ENCODE peak calls at places on chromosomes 11 and 22, in seven cellular contexts. A, P, M, S, Q, I and N are unnamed samples.

GRCh38 chr11:86741489-86742435 is 58.6 kb upstream of the PRSS23 start:
- DNase-seq in A (peak), P (no peak), M (no peak), S (peak), Q (no peak), I (peak), N (no peak)

GRCh38 chr11:19739872-19740271 is 27.2 kb downstream of the NAV2 start:
- DNase-seq in A (peak), P (no peak), M (no peak), S (no peak), Q (no peak), I (peak), N (no peak)

GRCh38 chr11:72641522-72641899 is 32.7 kb downstream of the PDE2A start:
- DNase-seq in A (no peak), P (no peak), M (no peak), S (no peak), Q (no peak), I (no peak), N (no peak)

GRCh38 chr11:69158301-69159152 is 2.8 kb downstream of the SMIM38 start:
- DNase-seq in A (no peak), P (no peak), M (no peak), S (no peak), Q (no peak), I (no peak), N (no peak)

GRCh38 chr11:18067372-18067771 is 21.3 kb upstream of the TPH1 start:
- DNase-seq in A (no peak), P (no peak), M (no peak), S (no peak), Q (no peak), I (no peak), N (no peak)

GRCh38 chr11:34970480-34970879 is 54.1 kb downstream of the PDHX start:
- DNase-seq in A (peak), P (no peak), M (no peak), S (no peak), Q (no peak), I (no peak), N (no peak)

GRCh38 chr11:100329352-100329751 is 357.7 kb upstream of the ARHGAP42 start:
- DNase-seq in A (no peak), P (no peak), M (no peak), S (peak), Q (no peak), I (no peak), N (no peak)

GRCh38 chr11:5252280-5253265 is 2.0 kb downstream of the HBG2 start:
- DNase-seq in A (no peak), P (no peak), M (no peak), S (no peak), Q (no peak), I (no peak), N (no peak)

GRCh38 chr11:105582497-105582896 is 27.4 kb upstream of the GRIA4 start:
- DNase-seq in A (peak), P (no peak), M (no peak), S (peak), Q (no peak), I (peak), N (no peak)

GRCh38 chr11:111438168-111438567 is 59.1 kb upstream of the POU2AF1 start:
- DNase-seq in A (no peak), P (no peak), M (no peak), S (no peak), Q (no peak), I (no peak), N (no peak)

GRCh38 chr11:76362716-76363115 is 18.2 kb downstream of the THAP12 start:
- DNase-seq in A (no peak), P (no peak), M (no peak), S (no peak), Q (no peak), I (no peak), N (no peak)

GRCh38 chr11:71490731-71491390 is 36.2 kb upstream of the KRTAP5-7 start:
- DNase-seq in A (no peak), P (no peak), M (no peak), S (no peak), Q (no peak), I (no peak), N (no peak)

GRCh38 chr11:10072841-10073240 is 221.2 kb downstream of the SBF2 start:
- DNase-seq in A (no peak), P (no peak), M (no peak), S (peak), Q (no peak), I (peak), N (no peak)

GRCh38 chr11:132658004-132658403 is 874.3 kb downstream of the OPCML start:
- DNase-seq in A (no peak), P (no peak), M (no peak), S (no peak), Q (no peak), I (no peak), N (no peak)

GRCh38 chr11:85718126-85718943 is 32.3 kb upstream of the CCDC89 start:
- DNase-seq in A (peak), P (no peak), M (no peak), S (no peak), Q (no peak), I (no peak), N (no peak)

GRCh38 chr11:71502871-71503435 is 24.1 kb upstream of the KRTAP5-7 start:
- DNase-seq in A (no peak), P (no peak), M (no peak), S (no peak), Q (no peak), I (no peak), N (no peak)

GRCh38 chr22:37768273-37768672 is 39.5 kb upstream of the GCAT start:
- DNase-seq in A (no peak), P (no peak), M (no peak), S (no peak), Q (no peak), I (no peak), N (no peak)
- TF ChIP-seq CTCF in A (peak), P (peak), M (no peak), S (peak), Q (no peak), I (peak), N (no peak)

DNA sequence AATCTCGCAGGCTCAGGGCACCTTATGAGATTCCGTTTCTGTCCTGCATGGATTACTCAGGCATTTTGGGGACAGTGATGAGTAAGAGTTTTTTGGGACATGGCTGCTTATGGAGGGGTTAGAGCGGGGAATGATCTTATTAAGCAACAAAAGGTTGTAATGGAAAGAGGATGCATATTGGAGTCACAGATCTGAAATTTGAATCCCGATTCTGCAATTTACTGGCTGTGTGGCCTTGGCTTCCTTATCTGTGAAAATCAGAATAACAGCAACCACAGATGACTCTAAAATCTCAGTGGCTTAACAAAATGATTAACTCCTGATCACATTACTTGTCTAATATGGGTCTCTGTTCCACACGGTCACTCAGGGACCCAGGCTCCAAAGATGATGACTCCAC is 5.8 kb downstream of the TSPAN18 start:
- DNase-seq in A (no peak), P (no peak), M (no peak), S (no peak), Q (no peak), I (no peak), N (no peak)
- TF ChIP-seq CTCF in A (no peak), P (no peak), M (no peak), S (no peak), Q (no peak), I (no peak), N (no peak)

GRCh38 chr11:2886191-2886894 is 768 bp upstream of the CDKN1C start:
- DNase-seq in A (peak), P (no peak), M (no peak), S (no peak), Q (no peak), I (peak), N (no peak)
- TF ChIP-seq CTCF in A (peak), P (no peak), M (peak), S (no peak), Q (no peak), I (peak), N (no peak)

DNA sequence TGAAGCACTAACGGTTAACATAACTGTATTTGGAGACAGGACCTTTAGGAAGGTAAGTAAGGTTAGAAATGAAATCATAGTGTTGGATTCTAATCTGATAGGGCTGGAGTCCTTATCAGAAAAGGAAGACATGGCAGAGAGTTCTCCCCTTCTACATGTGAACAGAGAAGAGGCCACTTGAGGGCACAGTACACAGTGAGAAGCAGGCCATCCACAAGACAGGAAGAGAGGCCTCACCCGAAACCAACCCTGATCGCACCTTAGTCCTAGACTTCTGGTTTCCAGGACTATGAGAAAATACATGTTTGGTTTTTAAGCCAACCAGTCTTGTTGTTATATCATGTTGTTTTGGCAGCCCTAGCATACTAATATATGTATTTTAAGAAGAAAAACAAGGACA is 170.0 kb downstream of the LRRC4C start:
- DNase-seq in A (no peak), P (peak), M (no peak), S (no peak), Q (no peak), I (no peak), N (no peak)
- TF ChIP-seq CTCF in A (no peak), P (peak), M (no peak), S (no peak), Q (no peak), I (no peak), N (no peak)

GRCh38 chr22:23237841-23238240 is 57.5 kb downstream of the BCR start:
- DNase-seq in A (no peak), P (no peak), M (no peak), S (no peak), Q (no peak), I (no peak), N (no peak)
- TF ChIP-seq CTCF in A (no peak), P (no peak), M (no peak), S (no peak), Q (no peak), I (no peak), N (no peak)

DNA sequence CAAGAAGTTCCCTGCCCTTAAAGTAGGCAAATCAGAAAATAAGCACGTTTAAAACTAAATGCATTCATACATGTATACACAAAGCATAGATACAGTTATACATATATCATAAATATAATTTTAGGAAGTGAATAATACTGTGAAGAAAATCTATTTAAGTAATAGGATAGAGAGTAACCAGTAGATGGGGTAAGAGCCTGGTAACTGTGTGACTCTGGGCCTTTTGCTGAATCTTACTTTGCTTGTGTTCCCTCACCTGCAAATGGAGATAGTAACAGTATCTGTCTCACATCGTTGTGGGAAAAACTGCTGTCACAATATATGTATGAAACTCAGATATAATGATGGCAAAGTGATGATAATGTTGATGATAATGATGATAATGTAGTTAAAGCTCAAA is 29.9 kb downstream of the MS4A2 start:
- DNase-seq in A (no peak), P (peak), M (no peak), S (peak), Q (no peak), I (no peak), N (no peak)
- TF ChIP-seq CTCF in A (no peak), P (no peak), M (no peak), S (no peak), Q (no peak), I (no peak), N (no peak)

GRCh38 chr11:131038597-131038996 is 122.3 kb upstream of the SNX19 start:
- DNase-seq in A (peak), P (peak), M (no peak), S (peak), Q (no peak), I (peak), N (no peak)
- TF ChIP-seq CTCF in A (peak), P (peak), M (no peak), S (peak), Q (no peak), I (no peak), N (peak)

GRCh38 chr11:67594480-67594879 is 10.9 kb downstream of the GSTP1 start:
- DNase-seq in A (no peak), P (no peak), M (no peak), S (no peak), Q (no peak), I (no peak), N (no peak)

GRCh38 chr11:67600324-67601029 is 6.3 kb upstream of the NDUFV1 start:
- DNase-seq in A (no peak), P (peak), M (no peak), S (no peak), Q (no peak), I (no peak), N (no peak)

GRCh38 chr11:67601098-67601497 is 5.6 kb upstream of the NDUFV1 start:
- DNase-seq in A (no peak), P (no peak), M (no peak), S (no peak), Q (no peak), I (no peak), N (no peak)

GRCh38 chr11:67596753-67597300 is 9.9 kb upstream of the NDUFV1 start:
- DNase-seq in A (no peak), P (no peak), M (no peak), S (no peak), Q (no peak), I (no peak), N (no peak)

DNA sequence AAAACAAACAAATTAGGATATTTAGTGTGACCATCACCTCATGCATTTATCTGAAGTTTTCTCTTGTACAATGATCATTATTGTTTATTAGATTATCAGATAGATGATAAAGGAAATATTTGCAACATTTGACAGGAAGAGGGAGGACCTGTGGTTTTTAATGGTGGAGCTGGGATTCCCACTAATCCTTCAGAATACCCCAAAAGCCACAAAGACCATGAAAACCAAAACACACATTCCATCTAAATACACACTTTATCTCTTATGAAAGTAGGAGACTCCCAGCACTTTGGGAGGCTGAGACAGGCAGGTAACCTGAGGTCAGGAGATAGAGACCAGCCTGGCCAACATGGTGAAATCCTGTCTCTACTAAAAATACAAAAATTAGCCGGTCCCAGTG is 7.6 kb upstream of the NDUFV1 start:
- DNase-seq in A (no peak), P (no peak), M (no peak), S (no peak), Q (no peak), I (no peak), N (no peak)
- TF ChIP-seq CTCF in A (no peak), P (no peak), M (no peak), S (no peak), Q (no peak), I (no peak), N (no peak)

GRCh38 chr11:124640660-124641059 is 18.0 kb downstream of the TBRG1 start:
- DNase-seq in A (peak), P (no peak), M (no peak), S (peak), Q (no peak), I (no peak), N (no peak)
- TF ChIP-seq CTCF in A (no peak), P (no peak), M (no peak), S (no peak), Q (no peak), I (no peak), N (no peak)

DNA sequence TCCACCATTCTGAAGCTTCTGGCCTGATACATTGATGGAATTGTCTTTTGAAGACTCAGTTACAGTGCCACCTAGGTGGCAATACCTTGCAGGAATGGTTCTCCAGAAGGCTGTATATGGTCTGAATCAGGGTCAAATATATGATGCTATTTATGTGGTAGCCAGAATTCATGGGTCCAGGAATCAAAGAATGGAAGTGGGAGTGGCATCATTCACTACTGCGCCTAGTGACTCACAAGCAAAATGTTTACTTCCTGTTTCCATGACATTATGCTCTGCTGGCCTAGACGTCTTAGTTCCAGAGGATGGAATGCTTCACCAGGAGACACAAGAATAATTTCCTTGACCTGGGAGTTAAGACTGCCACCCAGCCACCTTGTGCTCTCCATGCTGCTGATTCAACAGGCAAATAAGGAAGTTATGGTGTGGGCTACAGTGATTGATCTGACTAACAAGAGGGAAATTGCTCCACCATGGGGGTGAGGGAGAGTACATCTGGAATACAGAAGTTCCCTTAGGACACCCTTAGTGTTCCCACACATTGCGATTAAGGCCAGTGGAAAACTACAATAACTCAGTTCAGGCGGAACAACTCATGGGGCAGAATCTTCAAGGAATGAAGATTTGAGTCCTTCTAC is 491.8 kb downstream of the ETS1 start:
- DNase-seq in A (peak), P (no peak), M (no peak), S (peak), Q (no peak), I (peak), N (no peak)
- TF ChIP-seq CTCF in A (no peak), P (no peak), M (no peak), S (peak), Q (no peak), I (no peak), N (no peak)